ENCODE peak calls at places on chromosome 7, in six cellular contexts. Q, S, P, V, D and T are unnamed samples.

GRCh38 chr7:107077699-107078516 is 33.4 kb downstream of the PRKAR2B start:
- DNase-seq in Q (no peak), S (no peak), P (no peak), V (no peak), D (no peak), T (no peak)

GRCh38 chr7:98051118-98051744 is 55.4 kb upstream of the LMTK2 start:
- DNase-seq in Q (peak; percentile 11), S (no peak), P (peak; percentile 82), V (peak; percentile 52), D (no peak), T (no peak)

GRCh38 chr7:96143495-96144259 is 178.2 kb downstream of the SLC25A13 start:
- DNase-seq in Q (no peak), S (no peak), P (no peak), V (no peak), D (no peak), T (no peak)

GRCh38 chr7:21948887-21949469 is 3.3 kb upstream of the CDCA7L start:
- DNase-seq in Q (no peak), S (no peak), P (no peak), V (peak; percentile 6), D (no peak), T (no peak)

GRCh38 chr7:115249080-115249479 is 327.2 kb downstream of the MDFIC start:
- DNase-seq in Q (no peak), S (peak; percentile 13), P (no peak), V (no peak), D (no peak), T (no peak)

GRCh38 chr7:130346941-130347340 is 2.3 kb downstream of the CPA5 start:
- DNase-seq in Q (no peak), S (no peak), P (no peak), V (no peak), D (no peak), T (no peak)

GRCh38 chr7:22397981-22398380 is 41.0 kb upstream of the RAPGEF5 start:
- DNase-seq in Q (no peak), S (no peak), P (no peak), V (no peak), D (peak; percentile 10), T (no peak)

GRCh38 chr7:74334026-74334425 is 44.8 kb downstream of the CLIP2 start:
- DNase-seq in Q (no peak), S (no peak), P (no peak), V (no peak), D (no peak), T (no peak)

GRCh38 chr7:134782121-134782623 is 2.7 kb downstream of the CALD1 start:
- DNase-seq in Q (no peak), S (no peak), P (no peak), V (no peak), D (no peak), T (no peak)

GRCh38 chr7:144780071-144780608 is 55.7 kb downstream of the TPK1 start:
- DNase-seq in Q (no peak), S (no peak), P (no peak), V (peak; percentile 9), D (no peak), T (no peak)

GRCh38 chr7:131188367-131189339 is 139.0 kb upstream of the MKLN1 start:
- DNase-seq in Q (no peak), S (peak; percentile 83), P (peak; percentile 78), V (peak; percentile 97), D (peak; percentile 54), T (no peak)

GRCh38 chr7:102281785-102282184 is 4.9 kb upstream of the SH2B2 start:
- DNase-seq in Q (no peak), S (no peak), P (no peak), V (no peak), D (no peak), T (no peak)

GRCh38 chr7:30893357-30893756 is 18.3 kb upstream of the AQP1 start:
- DNase-seq in Q (no peak), S (peak; percentile 71), P (no peak), V (no peak), D (peak; percentile 19), T (no peak)

GRCh38 chr7:36958094-36958718 is 233.9 kb upstream of the AOAH start:
- DNase-seq in Q (no peak), S (no peak), P (no peak), V (no peak), D (no peak), T (no peak)

GRCh38 chr7:101882595-101883564 is 65.5 kb downstream of the CUX1 start:
- DNase-seq in Q (peak; percentile 31), S (peak; percentile 98), P (no peak), V (no peak), D (peak; percentile 76), T (peak; percentile 82)

GRCh38 chr7:73999664-74000420 is 28.1 kb upstream of the ELN start:
- DNase-seq in Q (no peak), S (no peak), P (no peak), V (no peak), D (no peak), T (no peak)

GRCh38 chr7:74325230-74325565 is 36.0 kb downstream of the CLIP2 start:
- DNase-seq in Q (no peak), S (no peak), P (no peak), V (no peak), D (no peak), T (no peak)

GRCh38 chr7:23445326-23445725 is 25.0 kb downstream of the IGF2BP3 start:
- DNase-seq in Q (no peak), S (no peak), P (no peak), V (no peak), D (no peak), T (no peak)

GRCh38 chr7:4606776-4607175 is 75.3 kb upstream of the FOXK1 start:
- DNase-seq in Q (no peak), S (no peak), P (no peak), V (no peak), D (no peak), T (no peak)

GRCh38 chr7:156652886-156653568 is 12.5 kb downstream of the RNF32 start:
- DNase-seq in Q (no peak), S (no peak), P (no peak), V (no peak), D (no peak), T (no peak)

GRCh38 chr7:140230862-140231778 is 54.3 kb upstream of the KDM7A start:
- DNase-seq in Q (peak; percentile 19), S (no peak), P (peak; percentile 83), V (peak; percentile 82), D (peak; percentile 81), T (peak; percentile 87)

GRCh38 chr7:112573302-112574039 is 92.7 kb downstream of the LSMEM1 start:
- DNase-seq in Q (no peak), S (peak; percentile 26), P (no peak), V (no peak), D (peak; percentile 33), T (no peak)

GRCh38 chr7:46178685-46179084 is 257.6 kb upstream of the IGFBP3 start:
- DNase-seq in Q (no peak), S (no peak), P (no peak), V (no peak), D (no peak), T (no peak)

GRCh38 chr7:99953649-99954048 is 22.2 kb downstream of the AZGP1 start:
- DNase-seq in Q (no peak), S (peak; percentile 30), P (no peak), V (no peak), D (no peak), T (no peak)

GRCh38 chr7:73312831-73313520 is 4.3 kb upstream of the NSUN5 start:
- DNase-seq in Q (no peak), S (no peak), P (no peak), V (no peak), D (no peak), T (no peak)

GRCh38 chr7:17530249-17530648 is 231.8 kb downstream of the AHR start:
- DNase-seq in Q (no peak), S (no peak), P (no peak), V (no peak), D (no peak), T (no peak)

GRCh38 chr7:151375530-151376217 is 34.1 kb downstream of the NUB1 start:
- DNase-seq in Q (no peak), S (no peak), P (no peak), V (no peak), D (no peak), T (no peak)

GRCh38 chr7:12583181-12583580 is 12.7 kb downstream of the SCIN start:
- DNase-seq in Q (no peak), S (no peak), P (no peak), V (no peak), D (no peak), T (no peak)

GRCh38 chr7:132906193-132906829 is 175.6 kb downstream of the CHCHD3 start:
- DNase-seq in Q (no peak), S (no peak), P (no peak), V (no peak), D (no peak), T (no peak)

GRCh38 chr7:84100866-84101265 is 93.7 kb downstream of the SEMA3A start:
- DNase-seq in Q (no peak), S (peak; percentile 73), P (no peak), V (no peak), D (no peak), T (peak; percentile 8)

GRCh38 chr7:50210706-50211115 is 93.8 kb upstream of the IKZF1 start:
- DNase-seq in Q (no peak), S (no peak), P (peak; percentile 69), V (peak; percentile 81), D (no peak), T (no peak)